ENCODE peak calls at places on chromosomes 16 and 17, in six cellular contexts. One of them, this sample, is unnamed. For H3K4me1, the result is how much of the 10 kb centered on the place peaks cover.

GRCh38 chr16:46859719-46860152 is 24.4 kb upstream of the GPT2 start:
- DNase-seq in transverse colon: peak
- DNase-seq in uterus: no peak
- DNase-seq in ovary: no peak
- DNase-seq in heart left ventricle: no peak
- DNase-seq in spleen: peak
- DNase-seq in this sample: peak

GRCh38 chr16:54066451-54067056 is 220.0 kb downstream of the IRX3 start:
- DNase-seq in transverse colon: no peak
- DNase-seq in uterus: no peak
- DNase-seq in ovary: no peak
- DNase-seq in heart left ventricle: no peak
- DNase-seq in spleen: no peak
- DNase-seq in this sample: no peak

GRCh38 chr16:87348616-87349157 is 31.5 kb upstream of the C16orf95 start:
- DNase-seq in transverse colon: no peak
- DNase-seq in uterus: no peak
- DNase-seq in ovary: no peak
- DNase-seq in heart left ventricle: no peak
- DNase-seq in spleen: no peak
- DNase-seq in this sample: no peak

GRCh38 chr16:15593235-15593634 is 49.7 kb downstream of the MARF1 start:
- DNase-seq in transverse colon: no peak
- DNase-seq in uterus: no peak
- DNase-seq in ovary: no peak
- DNase-seq in heart left ventricle: no peak
- DNase-seq in spleen: no peak
- DNase-seq in this sample: peak

GRCh38 chr17:38591759-38592241 is 14.0 kb downstream of the SRCIN1 start:
- DNase-seq in transverse colon: no peak
- DNase-seq in uterus: no peak
- DNase-seq in ovary: no peak
- DNase-seq in heart left ventricle: no peak
- DNase-seq in spleen: no peak
- DNase-seq in this sample: peak

GRCh38 chr17:50056217-50056960 is 479 bp downstream of the ITGA3 start:
- DNase-seq in transverse colon: peak
- DNase-seq in uterus: peak
- DNase-seq in ovary: peak
- DNase-seq in heart left ventricle: peak
- DNase-seq in spleen: peak
- DNase-seq in this sample: peak

GRCh38 chr16:78127130-78127529 is 27.7 kb downstream of the WWOX start:
- DNase-seq in transverse colon: no peak
- DNase-seq in uterus: no peak
- DNase-seq in ovary: no peak
- DNase-seq in heart left ventricle: no peak
- DNase-seq in spleen: no peak
- DNase-seq in this sample: no peak

GRCh38 chr17:38705523-38705802 is 390 bp downstream of the MLLT6 start:
- DNase-seq in transverse colon: no peak
- DNase-seq in uterus: no peak
- DNase-seq in ovary: no peak
- DNase-seq in heart left ventricle: no peak
- DNase-seq in spleen: no peak
- DNase-seq in this sample: peak

GRCh38 chr17:48374650-48375230 is 55.3 kb downstream of the SKAP1 start:
- DNase-seq in transverse colon: peak
- DNase-seq in uterus: no peak
- DNase-seq in ovary: no peak
- DNase-seq in heart left ventricle: no peak
- DNase-seq in spleen: no peak
- DNase-seq in this sample: peak

GRCh38 chr16:86810062-86810461 is 231.7 kb downstream of the FOXL1 start:
- DNase-seq in transverse colon: no peak
- DNase-seq in uterus: no peak
- DNase-seq in ovary: no peak
- DNase-seq in heart left ventricle: no peak
- DNase-seq in spleen: no peak
- DNase-seq in this sample: no peak

GRCh38 chr17:48843172-48843900 is 12.5 kb downstream of the CALCOCO2 start:
- DNase-seq in transverse colon: no peak
- DNase-seq in uterus: no peak
- DNase-seq in ovary: no peak
- DNase-seq in heart left ventricle: no peak
- DNase-seq in spleen: no peak
- DNase-seq in this sample: no peak

GRCh38 chr17:48594412-48595106 is 980 bp upstream of the HOXB5 start:
- DNase-seq in transverse colon: no peak
- DNase-seq in uterus: no peak
- DNase-seq in ovary: no peak
- DNase-seq in heart left ventricle: no peak
- DNase-seq in spleen: no peak
- DNase-seq in this sample: peak

GRCh38 chr16:52634101-52634500 is 87.2 kb upstream of the TOX3 start:
- DNase-seq in transverse colon: no peak
- DNase-seq in uterus: no peak
- DNase-seq in ovary: no peak
- DNase-seq in heart left ventricle: no peak
- DNase-seq in spleen: no peak
- DNase-seq in this sample: no peak

DNA sequence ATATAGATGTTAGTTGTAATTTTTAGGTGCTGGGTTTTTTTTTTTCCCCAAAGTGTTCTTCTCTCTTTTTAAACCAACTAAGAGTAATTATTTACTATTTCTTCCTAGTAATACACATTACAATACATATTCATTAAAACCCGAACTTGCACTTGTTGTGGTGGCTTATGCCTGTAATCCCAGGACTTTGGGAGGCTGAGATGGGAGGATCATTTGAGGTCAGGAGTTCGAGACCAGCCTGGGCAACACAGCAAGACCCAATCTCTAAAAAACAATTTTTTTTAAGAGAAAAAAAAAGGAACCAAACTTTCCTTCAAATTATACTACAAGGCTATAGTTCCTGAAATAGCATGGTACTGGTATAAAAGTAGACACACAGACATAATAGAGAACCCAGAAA is 3.8 kb downstream of the EFCAB5 start:
- DNase-seq in transverse colon: no peak
- DNase-seq in uterus: no peak
- DNase-seq in ovary: no peak
- DNase-seq in heart left ventricle: no peak
- DNase-seq in spleen: no peak
- DNase-seq in this sample: no peak
- H3K27ac ChIP-seq in transverse colon: no peak
- H3K27ac ChIP-seq in uterus: no peak
- H3K27ac ChIP-seq in ovary: no peak
- H3K27ac ChIP-seq in heart left ventricle: no peak
- H3K27ac ChIP-seq in spleen: no peak
- H3K27ac ChIP-seq in this sample: no peak

GRCh38 chr17:68733241-68734176 is 132.3 kb upstream of the FAM20A start:
- DNase-seq in transverse colon: no peak
- DNase-seq in uterus: no peak
- DNase-seq in ovary: peak
- DNase-seq in heart left ventricle: no peak
- DNase-seq in spleen: no peak
- DNase-seq in this sample: no peak
- TF ChIP-seq POLR2A in transverse colon: no peak
- TF ChIP-seq POLR2A in uterus: no peak
- TF ChIP-seq POLR2A in ovary: no peak
- TF ChIP-seq POLR2A in heart left ventricle: no peak
- TF ChIP-seq POLR2A in spleen: no peak
- TF ChIP-seq POLR2A in this sample: no peak

DNA sequence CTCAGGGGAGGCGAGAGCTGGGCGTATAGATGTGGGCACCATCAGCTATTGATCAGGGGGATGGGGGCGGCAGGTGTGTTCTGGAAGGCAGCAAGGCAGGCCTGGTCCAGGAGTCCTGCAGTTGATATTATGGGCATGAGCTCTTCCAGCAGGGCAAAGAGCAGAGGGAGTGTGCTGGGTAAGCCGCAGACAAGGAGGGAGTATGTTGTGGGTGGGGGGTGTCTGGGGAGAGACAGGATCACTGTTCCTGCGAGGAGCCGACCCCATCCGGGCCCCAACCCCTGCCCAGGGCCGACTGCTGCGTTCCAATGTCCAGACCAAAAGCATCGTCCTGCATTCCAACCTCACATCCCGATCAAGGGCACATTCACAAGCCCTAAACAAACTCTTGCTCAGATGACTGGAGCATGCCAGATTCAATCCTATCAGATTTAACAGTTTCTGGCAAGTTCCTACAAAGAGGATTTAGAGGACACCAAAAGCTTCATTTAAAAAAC is 9.2 kb downstream of the MXRA7 start:
- DNase-seq in transverse colon: no peak
- DNase-seq in uterus: no peak
- DNase-seq in ovary: no peak
- DNase-seq in heart left ventricle: no peak
- DNase-seq in spleen: no peak
- DNase-seq in this sample: no peak
- H3K4me1 ChIP-seq in transverse colon: under half
- H3K4me1 ChIP-seq in uterus: under half
- H3K4me1 ChIP-seq in ovary: under half
- H3K4me1 ChIP-seq in heart left ventricle: half or more
- H3K4me1 ChIP-seq in spleen: under half
- H3K4me1 ChIP-seq in this sample: half or more

DNA sequence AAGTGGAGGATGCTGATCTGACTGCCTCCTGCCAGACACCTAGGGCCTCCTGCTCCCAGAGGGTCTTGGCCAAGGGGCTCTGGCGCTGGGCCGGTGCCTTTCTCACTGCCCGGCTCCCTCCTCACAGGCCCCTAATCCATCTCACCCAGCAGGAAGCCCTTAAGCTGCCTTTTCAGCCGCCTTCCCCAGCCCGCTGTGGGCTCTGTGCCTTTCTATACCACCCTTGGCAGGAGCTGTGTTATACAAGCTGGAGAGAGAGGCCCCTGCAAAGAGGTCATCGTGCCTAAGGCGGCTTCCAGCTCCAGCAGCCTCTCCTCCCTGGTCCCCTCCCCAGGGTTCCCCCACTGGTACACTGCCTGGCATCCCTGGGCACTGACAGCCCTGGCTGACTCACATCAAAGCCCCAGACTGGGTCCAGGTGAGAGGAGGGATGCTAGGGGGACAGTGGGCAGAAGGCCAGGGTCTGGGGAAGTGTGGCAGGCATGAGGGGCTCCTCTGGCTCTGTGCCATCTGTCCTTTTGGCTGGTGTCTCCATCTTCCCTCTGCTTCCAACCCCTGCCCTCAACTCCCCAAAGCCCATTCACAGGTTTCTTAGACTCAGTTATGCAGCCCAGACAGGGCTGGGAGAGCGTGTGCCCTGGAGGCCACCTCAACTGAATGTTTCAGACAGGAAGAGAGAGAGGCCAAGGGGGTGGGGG is 15.3 kb upstream of the FZD2 start:
- DNase-seq in transverse colon: no peak
- DNase-seq in uterus: no peak
- DNase-seq in ovary: no peak
- DNase-seq in heart left ventricle: no peak
- DNase-seq in spleen: no peak
- DNase-seq in this sample: peak
- H3K27ac ChIP-seq in transverse colon: no peak
- H3K27ac ChIP-seq in uterus: no peak
- H3K27ac ChIP-seq in ovary: no peak
- H3K27ac ChIP-seq in heart left ventricle: no peak
- H3K27ac ChIP-seq in spleen: no peak
- H3K27ac ChIP-seq in this sample: no peak

DNA sequence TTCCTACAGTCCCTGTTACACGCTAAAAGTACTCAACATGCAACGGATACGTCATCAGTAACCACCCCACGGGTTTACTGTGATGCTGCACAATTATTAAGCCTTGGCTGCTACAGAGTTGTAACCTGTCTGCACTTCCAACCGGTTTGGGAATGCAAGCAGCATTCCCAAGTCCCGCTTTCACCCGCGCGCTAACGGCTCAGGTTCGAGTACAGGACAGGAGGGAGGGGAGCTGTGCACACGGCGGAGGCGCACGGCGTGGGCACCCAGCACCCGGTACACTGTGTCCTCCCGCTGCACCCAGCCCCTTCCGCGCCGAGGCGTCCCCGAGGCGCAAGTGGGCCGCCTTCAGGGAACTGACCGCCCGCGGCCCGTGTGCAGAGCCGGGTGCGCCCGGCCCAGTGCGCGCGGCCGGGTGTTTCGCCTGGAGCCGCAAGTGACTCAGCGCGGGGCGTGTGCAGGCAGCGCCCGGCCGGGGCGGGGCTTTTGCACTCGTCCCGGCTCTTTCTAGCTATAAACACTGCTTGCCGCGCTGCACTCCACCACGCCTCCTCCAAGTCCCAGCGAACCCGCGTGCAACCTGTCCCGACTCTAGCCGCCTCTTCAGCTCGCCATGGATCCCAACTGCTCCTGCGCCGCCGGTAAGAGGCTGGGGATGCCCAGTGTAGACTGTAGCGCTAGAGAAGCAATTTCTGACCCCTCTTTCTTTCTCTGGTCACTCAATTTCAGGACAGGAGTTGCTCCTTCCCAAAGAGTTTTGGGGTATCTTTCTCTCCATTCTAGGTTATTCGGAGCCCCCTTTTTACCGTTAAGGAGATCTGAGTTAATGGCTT is at the start of gene MT2A:
- DNase-seq in transverse colon: peak
- DNase-seq in uterus: peak
- DNase-seq in ovary: peak
- DNase-seq in heart left ventricle: peak
- DNase-seq in spleen: peak
- DNase-seq in this sample: peak
- TF ChIP-seq POLR2A in transverse colon: peak
- TF ChIP-seq POLR2A in uterus: peak
- TF ChIP-seq POLR2A in ovary: peak
- TF ChIP-seq POLR2A in heart left ventricle: peak
- TF ChIP-seq POLR2A in spleen: no peak
- TF ChIP-seq POLR2A in this sample: peak

This sample was measured in upper lobe of left lung.